ENCODE peak calls at places on chromosome 6, in five cellular contexts. B is HFF-Myc, F is Kasumi-1, I is IMR-90, R is dorsolateral prefrontal cortex. L is an unnamed sample.

GRCh38 chr6:143468026-143468425 is 17.4 kb downstream of the PEX3 start:
- DNase-seq in R (no peak), B (no peak), F (no peak), I (no peak), L (no peak)

GRCh38 chr6:42120895-42121865 is 21.2 kb downstream of the C6orf132 start:
- DNase-seq in I (no peak), R (no peak), B (no peak), F (no peak), L (no peak)

GRCh38 chr6:107496892-107497684 is 7.2 kb downstream of the SOBP start:
- DNase-seq in I (no peak), B (no peak), F (no peak), R (no peak), L (no peak)

GRCh38 chr6:37303891-37304503 is 46.1 kb upstream of the TMEM217 start:
- DNase-seq in B (peak; percentile 33), R (no peak), I (peak; percentile 60), F (peak; percentile 63), L (no peak)

GRCh38 chr6:169784941-169785340 is 33.5 kb downstream of the ERMARD start:
- DNase-seq in F (no peak), R (no peak), I (no peak), B (no peak), L (no peak)

GRCh38 chr6:40999498-41000070 is 39.4 kb downstream of the UNC5CL start:
- DNase-seq in I (peak; percentile 32), B (peak; percentile 30), R (no peak), F (peak; percentile 70), L (no peak)

GRCh38 chr6:111589366-111589765 is 16.3 kb downstream of the TRAF3IP2 start:
- DNase-seq in F (no peak), B (no peak), R (no peak), I (peak; percentile 83), L (no peak)

GRCh38 chr6:81682858-81683257 is 69.6 kb downstream of the TENT5A start:
- DNase-seq in I (no peak), F (no peak), B (no peak), R (no peak), L (no peak)